ENCODE peak calls at places on chromosomes 1 and 21, in nine cellular contexts. I is heart right ventricle, W is A549, O is neural progenitor cell, Q is pancreas, E is BE2C, S is left ventricle myocardium inferior, L is tibial artery, F is cardiac muscle cell. B is an unnamed sample. For H3K4me1, the result is how much of the 10 kb centered on the place peaks cover.

GRCh38 chr1:44485229-44485932 is 80.3 kb downstream of the RNF220 start:
- DNase-seq in I (no peak), W (peak), F (no peak), S (no peak), L (peak), Q (no peak), O (no peak), E (no peak), B (peak)

GRCh38 chr21:31444061-31444460 is 100.0 kb upstream of the TIAM1 start:
- DNase-seq in O (no peak), I (no peak), S (peak), E (no peak), Q (no peak), F (no peak), W (no peak), L (peak), B (no peak)

GRCh38 chr1:156124557-156125483 is 10.3 kb downstream of the LMNA start:
- DNase-seq in I (no peak), Q (no peak), L (peak), E (no peak), O (no peak), F (no peak), W (peak), S (no peak), B (no peak)

GRCh38 chr1:227560814-227561213 is 2.5 kb upstream of the ZNF678 start:
- DNase-seq in S (no peak), I (no peak), L (no peak), Q (no peak), F (no peak), O (no peak), E (no peak), W (no peak), B (no peak)

GRCh38 chr1:204285438-204286322 is 71.9 kb upstream of the GOLT1A start:
- DNase-seq in W (no peak), S (no peak), E (no peak), I (no peak), Q (no peak), O (no peak), L (no peak), F (no peak), B (no peak)

GRCh38 chr1:201408176-201408814 is 9.2 kb upstream of the LAD1 start:
- DNase-seq in O (peak), E (peak), L (peak), W (peak), F (peak), I (peak), Q (peak), S (peak), B (peak)

GRCh38 chr1:78540056-78540455 is 49.3 kb downstream of the PTGFR start:
- DNase-seq in I (no peak), Q (no peak), E (no peak), F (no peak), O (no peak), S (no peak), W (no peak), L (no peak), B (no peak)

GRCh38 chr1:162616848-162617247 is 15.4 kb upstream of the DDR2 start:
- DNase-seq in E (no peak), O (no peak), Q (no peak), F (no peak), I (no peak), L (no peak), S (no peak), W (peak), B (no peak)

GRCh38 chr1:218407630-218408029 is 62.5 kb downstream of the TGFB2 start:
- DNase-seq in E (no peak), Q (no peak), W (no peak), L (no peak), S (no peak), O (no peak), I (no peak), F (no peak), B (no peak)

GRCh38 chr1:1347663-1348419 is 1.4 kb downstream of the DVL1 start:
- DNase-seq in W (peak), F (peak), S (peak), I (no peak), O (peak), Q (peak), L (no peak), E (peak), B (peak)

GRCh38 chr1:51491166-51491981 is 27.7 kb downstream of the EPS15 start:
- DNase-seq in I (no peak), Q (no peak), E (no peak), O (no peak), L (no peak), F (no peak), W (no peak), S (no peak), B (no peak)

GRCh38 chr1:46532498-46533178 is 18.8 kb downstream of the KNCN start:
- DNase-seq in F (peak), I (peak), S (peak), W (peak), O (peak), Q (peak), L (peak), E (peak), B (no peak)

GRCh38 chr1:118636004-118636403 is 352.1 kb downstream of the TBX15 start:
- DNase-seq in L (no peak), O (no peak), I (no peak), F (no peak), S (no peak), W (no peak), Q (no peak), E (peak), B (no peak)

GRCh38 chr1:153794671-153795324 is 19.6 kb downstream of the SLC27A3 start:
- DNase-seq in W (no peak), E (no peak), L (peak), F (no peak), I (no peak), S (no peak), Q (no peak), O (peak), B (no peak)

GRCh38 chr1:185325413-185325812 is 8.4 kb upstream of the IVNS1ABP start:
- DNase-seq in Q (no peak), L (no peak), E (no peak), S (no peak), I (no peak), W (no peak), F (peak), O (no peak), B (no peak)

GRCh38 chr1:235113183-235113917 is 15.3 kb downstream of the TOMM20 start:
- DNase-seq in Q (no peak), O (no peak), I (no peak), F (no peak), S (no peak), L (no peak), W (no peak), E (no peak), B (no peak)

GRCh38 chr1:185257947-185258203 is 59.2 kb downstream of the IVNS1ABP start:
- DNase-seq in W (no peak), E (no peak), Q (no peak), F (no peak), I (no peak), S (no peak), O (no peak), L (no peak), B (no peak)

GRCh38 chr1:84835169-84835568 is 57.8 kb downstream of the LPAR3 start:
- DNase-seq in I (no peak), Q (no peak), F (no peak), O (no peak), E (no peak), L (no peak), W (no peak), S (no peak), B (no peak)

GRCh38 chr1:27358038-27358927 is 8.5 kb downstream of the MAP3K6 start:
- DNase-seq in Q (no peak), E (no peak), O (no peak), L (no peak), F (no peak), I (no peak), S (no peak), W (no peak), B (no peak)

GRCh38 chr1:27356277-27356627 is 10.5 kb downstream of the MAP3K6 start:
- DNase-seq in Q (no peak), F (no peak), S (no peak), E (no peak), O (no peak), I (no peak), W (no peak), L (no peak), B (no peak)

GRCh38 chr1:27355683-27356082 is 11.1 kb downstream of the MAP3K6 start:
- DNase-seq in F (no peak), W (no peak), L (no peak), Q (no peak), O (no peak), E (no peak), S (no peak), I (no peak), B (no peak)

GRCh38 chr1:27357281-27358037 is 9.3 kb downstream of the MAP3K6 start:
- DNase-seq in E (peak), I (peak), W (peak), S (peak), F (peak), Q (peak), L (peak), O (peak), B (peak)

GRCh38 chr1:27356628-27357280 is 10.0 kb downstream of the MAP3K6 start:
- DNase-seq in I (no peak), E (no peak), F (no peak), W (no peak), O (peak), L (no peak), S (no peak), Q (peak), B (no peak)
- H3K4me3 ChIP-seq in I (peak), E (no peak), F (no peak), W (no peak), O (no peak), L (no peak), S (no peak), Q (peak), B (no peak)

GRCh38 chr1:50426702-50427085 is 3.5 kb upstream of the DMRTA2 start:
- DNase-seq in F (no peak), S (no peak), I (no peak), E (no peak), Q (no peak), O (peak), L (no peak), W (no peak), B (no peak)
- H3K4me1 ChIP-seq in F (under half), S (half or more), I (under half), E (under half), Q (under half), O (under half), L (under half), W (under half), B (under half)

GRCh38 chr1:169892819-169893644 is 664 bp downstream of the SCYL3 start:
- DNase-seq in Q (no peak), O (peak), W (peak), L (peak), E (no peak), I (no peak), F (peak), S (peak), B (no peak)

GRCh38 chr1:169889871-169890270 is 3.8 kb downstream of the SCYL3 start:
- DNase-seq in W (no peak), L (no peak), F (no peak), S (no peak), I (no peak), Q (no peak), O (no peak), E (no peak), B (no peak)

GRCh38 chr1:169892176-169892818 is 1.4 kb downstream of the SCYL3 start:
- DNase-seq in Q (no peak), F (no peak), L (no peak), E (no peak), W (no peak), I (no peak), S (no peak), O (no peak), B (no peak)

GRCh38 chr1:169891539-169891885 is 2.2 kb downstream of the SCYL3 start:
- DNase-seq in Q (peak), L (no peak), E (no peak), W (no peak), S (no peak), F (no peak), I (no peak), O (no peak), B (no peak)

GRCh38 chr1:169890761-169891538 is 2.7 kb downstream of the SCYL3 start:
- DNase-seq in F (no peak), Q (peak), E (no peak), W (peak), S (no peak), I (no peak), L (no peak), O (no peak), B (no peak)
- H3K4me3 ChIP-seq in F (no peak), Q (peak), E (no peak), W (peak), S (no peak), I (no peak), L (no peak), O (no peak), B (no peak)

DNA sequence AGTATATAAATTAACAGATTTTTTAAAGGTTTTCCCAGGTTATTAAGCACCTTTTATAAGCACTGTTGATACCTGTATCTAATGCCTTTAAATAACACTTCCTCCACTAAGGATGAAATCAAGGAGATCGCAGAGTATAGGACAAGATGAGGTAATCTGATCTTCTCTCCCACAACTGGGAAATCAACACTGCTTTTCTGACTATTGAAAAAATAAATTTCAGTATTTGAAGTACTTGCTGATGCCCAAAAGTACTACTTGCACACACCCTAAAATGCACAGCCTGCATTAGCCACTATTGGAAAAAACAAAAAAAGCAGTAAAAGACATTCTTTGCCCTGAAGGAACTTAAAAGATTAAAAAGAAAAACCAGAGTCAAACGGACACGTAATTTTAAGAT is 48.6 kb downstream of the PUM1 start:
- DNase-seq in F (no peak), E (no peak), I (no peak), W (no peak), L (no peak), Q (no peak), O (no peak), S (no peak), B (no peak)
- H3K4me1 ChIP-seq in F (under half), E (under half), I (under half), W (under half), L (under half), Q (under half), O (under half), S (half or more), B (under half)

DNA sequence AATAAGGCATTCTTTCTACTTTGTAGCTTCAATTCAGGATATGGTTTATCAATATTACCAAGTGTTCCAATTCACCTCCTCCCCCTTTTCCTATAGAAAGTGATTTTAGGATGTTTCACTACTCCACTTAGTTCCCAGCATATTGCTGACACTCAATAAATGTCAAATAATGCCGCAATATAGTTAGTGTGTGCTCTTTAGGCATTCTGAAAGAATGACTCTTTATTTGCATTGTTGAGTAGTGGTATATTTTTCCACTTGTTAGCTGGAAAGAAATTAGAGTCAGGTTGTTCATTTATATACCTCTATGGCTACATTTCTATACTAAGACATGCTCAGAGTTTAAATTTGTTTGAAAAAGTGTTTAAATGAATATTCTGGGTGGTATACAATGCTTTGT is 154.6 kb upstream of the C1orf105 start:
- DNase-seq in W (no peak), E (no peak), S (no peak), O (no peak), I (no peak), L (no peak), Q (no peak), F (no peak), B (no peak)
- H3K4me3 ChIP-seq in W (no peak), E (no peak), S (no peak), O (no peak), I (no peak), L (no peak), Q (no peak), F (no peak), B (no peak)

DNA sequence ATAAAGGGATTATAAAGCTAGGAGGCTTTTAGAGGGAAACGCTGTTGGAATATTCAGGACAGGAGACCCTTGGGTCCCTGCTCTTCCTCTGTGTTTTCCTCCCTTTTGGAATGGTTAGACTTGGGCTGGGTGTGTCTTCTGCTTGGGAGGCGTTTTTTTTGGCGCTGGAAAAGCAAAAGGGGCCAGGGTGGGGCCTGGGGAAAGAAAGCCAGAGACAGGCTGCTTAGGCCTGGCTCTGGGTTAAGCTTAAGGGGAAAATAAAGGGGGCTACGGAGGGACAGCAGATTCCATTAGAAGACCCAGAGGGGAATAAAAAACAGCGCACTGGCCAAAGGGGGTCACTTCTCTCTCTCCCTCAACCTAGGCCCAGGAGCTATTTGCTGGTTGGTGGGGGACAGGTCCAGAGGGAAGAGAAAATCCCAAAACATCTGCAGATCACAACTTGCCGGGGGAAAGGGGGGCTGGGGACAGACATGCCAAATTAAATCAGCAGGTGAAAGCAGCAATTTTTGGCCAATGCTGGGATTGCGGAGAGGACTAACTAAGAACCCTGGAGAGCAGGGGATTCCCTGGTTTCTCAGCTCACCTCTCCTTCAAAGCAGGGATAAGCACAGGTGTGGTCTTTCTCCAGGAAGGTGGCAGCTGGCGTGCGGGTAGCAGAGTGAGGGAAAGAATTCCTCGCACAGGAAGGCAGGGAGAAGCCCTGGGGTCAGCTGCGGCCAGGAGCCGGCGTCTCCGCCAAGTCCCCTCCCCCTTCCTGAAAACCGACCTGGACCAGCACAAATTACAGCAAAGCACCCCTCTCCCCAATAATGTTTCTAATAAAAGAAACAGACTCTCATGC is 82.2 kb upstream of the AK4 start:
- DNase-seq in E (no peak), O (peak), F (peak), Q (peak), W (no peak), I (peak), S (peak), L (peak), B (peak)
- H3K4me1 ChIP-seq in E (under half), O (under half), F (under half), Q (under half), W (under half), I (under half), S (half or more), L (under half), B (under half)

B was measured in SJCRH30.